ENCODE peak calls at places on chromosomes 12 and 14, in eight cellular contexts. T is GM06990; O is activated T-cell treated with anti-CD3 and anti-CD28 coated beads, Interleukin-2, amount 50 U/mL, for 48 hours; G is NCI-H146; D is stimulated activated CD8-positive, alpha-beta memory T cell treated with anti-CD3 and anti-CD28 coated beads, Interleukin-7, amount 100 ng/mL, for 24 hours; P is NCI-H1105 treated with DMSO at 0.1 percent for 48 hours; J is T-helper 17 cell; R is activated naive CD4-positive, alpha-beta T cell treated with anti-CD3 and anti-CD28 coated beads, Interleukin-2, amount 50 U/mL, for 72 hours. X is an unnamed sample.

GRCh38 chr12:109630815-109631214 is 57.2 kb downstream of the MVK start:
- DNase-seq in T (no peak), O (no peak), G (peak), D (no peak), P (no peak), J (no peak), R (no peak), X (no peak)

GRCh38 chr12:6548556-6549378 is 7.1 kb downstream of the IFFO1 start:
- DNase-seq in T (no peak), O (no peak), G (no peak), D (no peak), P (no peak), J (no peak), R (no peak), X (peak)

GRCh38 chr12:124294686-124295315 is at the start of gene RFLNA:
- DNase-seq in T (no peak), O (no peak), G (peak), D (no peak), P (peak), J (no peak), R (no peak), X (no peak)

GRCh38 chr12:111937429-111937828 is 75.5 kb downstream of the TMEM116 start:
- DNase-seq in T (no peak), O (no peak), G (no peak), D (no peak), P (no peak), J (no peak), R (no peak), X (no peak)

GRCh38 chr14:27315947-27316346 is 718.1 kb upstream of the NOVA1 start:
- DNase-seq in T (no peak), O (no peak), G (no peak), D (no peak), P (no peak), J (no peak), R (no peak), X (no peak)

GRCh38 chr14:74459289-74459946 is 33.4 kb upstream of the SYNDIG1L start:
- DNase-seq in T (peak), O (peak), G (peak), D (peak), P (no peak), J (no peak), R (peak), X (no peak)

GRCh38 chr14:32934891-32935633 is 3.6 kb upstream of the NPAS3 start:
- DNase-seq in T (no peak), O (no peak), G (no peak), D (no peak), P (peak), J (no peak), R (no peak), X (no peak)

GRCh38 chr14:103593577-103593976 is 30.8 kb downstream of the COA8 start:
- DNase-seq in T (peak), O (no peak), G (no peak), D (no peak), P (no peak), J (no peak), R (no peak), X (no peak)

GRCh38 chr14:76928301-76928700 is 100.2 kb downstream of the IRF2BPL start:
- DNase-seq in T (no peak), O (no peak), G (no peak), D (no peak), P (no peak), J (no peak), R (no peak), X (no peak)

GRCh38 chr14:39957987-39958386 is 525.8 kb upstream of the FBXO33 start:
- DNase-seq in T (no peak), O (no peak), G (no peak), D (no peak), P (no peak), J (no peak), R (no peak), X (no peak)

GRCh38 chr14:68426661-68427549 is 366.0 kb downstream of the ZFP36L1 start:
- DNase-seq in T (no peak), O (no peak), G (no peak), D (no peak), P (no peak), J (no peak), R (no peak), X (no peak)

GRCh38 chr12:89166525-89166934 is 185.8 kb downstream of the DUSP6 start:
- DNase-seq in T (peak), O (no peak), G (no peak), D (no peak), P (no peak), J (no peak), R (no peak), X (no peak)

GRCh38 chr14:31294736-31295398 is 87.3 kb upstream of the HECTD1 start:
- DNase-seq in T (no peak), O (no peak), G (no peak), D (no peak), P (no peak), J (no peak), R (no peak), X (no peak)

GRCh38 chr12:12779529-12779928 is 5.9 kb upstream of the APOLD1 start:
- DNase-seq in T (no peak), O (no peak), G (peak), D (no peak), P (peak), J (no peak), R (no peak), X (no peak)

X was measured in gastrocnemius medialis.